ENCODE peak calls at places on chromosomes 16 and 17, in five cellular contexts. C is PC-3, W is vagina, E is IMR-90, F is tibial artery. K is an unnamed sample.

GRCh38 chr16:57019746-57020145 is 30.4 kb downstream of the NLRC5 start:
- DNase-seq in E (no peak), F (no peak), C (no peak), W (no peak), K (no peak)

GRCh38 chr17:74330446-74330845 is 4.4 kb downstream of the KIF19 start:
- DNase-seq in F (no peak), E (no peak), C (no peak), W (no peak), K (no peak)

GRCh38 chr17:38417210-38417951 is 10.9 kb upstream of the ARHGAP23 start:
- DNase-seq in E (no peak), C (no peak), W (no peak), F (no peak), K (no peak)

GRCh38 chr17:65855675-65856074 is 294.2 kb upstream of the AXIN2 start:
- DNase-seq in F (no peak), E (no peak), C (peak; percentile 37), W (no peak), K (no peak)

GRCh38 chr17:82613283-82614094 is 34.8 kb downstream of the WDR45B start:
- DNase-seq in W (no peak), E (no peak), F (no peak), C (no peak), K (no peak)

GRCh38 chr17:50110591-50111349 is 15.6 kb downstream of the PDK2 start:
- DNase-seq in W (no peak), E (no peak), C (no peak), F (peak; percentile 96), K (no peak)

GRCh38 chr16:2959206-2959605 is 4.9 kb upstream of the KREMEN2 start:
- DNase-seq in C (no peak), W (no peak), E (no peak), F (no peak), K (no peak)

GRCh38 chr16:88008835-88009234 is 57.6 kb downstream of the BANP start:
- DNase-seq in C (no peak), F (peak; percentile 10), W (no peak), E (no peak), K (no peak)

GRCh38 chr16:11561856-11562255 is 24.9 kb downstream of the LITAF start:
- DNase-seq in C (no peak), E (no peak), W (no peak), F (no peak), K (no peak)

GRCh38 chr16:14069818-14070217 is 1.3 kb upstream of the MRTFB start:
- DNase-seq in W (no peak), C (no peak), E (no peak), F (no peak), K (no peak)

GRCh38 chr16:50584033-50584722 is 36.0 kb downstream of the NKD1 start:
- DNase-seq in E (no peak), F (no peak), C (no peak), W (no peak), K (no peak)

GRCh38 chr17:34757106-34757505 is 177.7 kb downstream of the TMEM132E start:
- DNase-seq in E (no peak), F (peak; percentile 11), W (no peak), C (no peak), K (no peak)

GRCh38 chr17:2138318-2138717 is 83.4 kb downstream of the HIC1 start:
- DNase-seq in F (no peak), E (no peak), C (no peak), W (no peak), K (no peak)

GRCh38 chr17:39563476-39563875 is 44.2 kb downstream of the NEUROD2 start:
- DNase-seq in C (no peak), W (no peak), E (no peak), F (no peak), K (no peak)

GRCh38 chr17:82948957-82949356 is 109.1 kb upstream of the ZNF750 start:
- DNase-seq in E (no peak), F (peak; percentile 4), W (no peak), C (no peak), K (no peak)

GRCh38 chr16:17171250-17172143 is 299.3 kb downstream of the XYLT1 start:
- DNase-seq in F (no peak), C (no peak), E (no peak), W (no peak), K (no peak)

GRCh38 chr17:38605230-38605851 is 411 bp downstream of the SRCIN1 start:
- DNase-seq in C (no peak), W (no peak), E (no peak), F (no peak), K (no peak)

GRCh38 chr17:53627511-53627910 is 195.2 kb upstream of the KIF2B start:
- DNase-seq in F (no peak), C (peak; percentile 54), W (no peak), E (peak; percentile 69), K (no peak)

GRCh38 chr17:44320066-44320465 is 4.6 kb downstream of the SLC25A39 start:
- DNase-seq in E (no peak), W (no peak), C (no peak), F (no peak), K (no peak)

GRCh38 chr16:49621240-49622083 is 234.4 kb downstream of the ZNF423 start:
- DNase-seq in E (no peak), F (peak; percentile 61), W (no peak), C (no peak), K (no peak)

GRCh38 chr16:30697264-30698138 is 1.5 kb upstream of the SRCAP start:
- DNase-seq in F (no peak), E (peak; percentile 94), W (no peak), C (peak; percentile 4), K (no peak)

GRCh38 chr17:75238684-75239191 is 22.7 kb downstream of the GGA3 start:
- DNase-seq in E (peak; percentile 69), C (peak; percentile 77), W (no peak), F (no peak), K (no peak)

GRCh38 chr16:31002252-31002700 is 8.2 kb downstream of the STX1B start:
- DNase-seq in W (no peak), F (no peak), E (no peak), C (no peak), K (no peak)

GRCh38 chr16:8853611-8854010 is 15.2 kb downstream of the CARHSP1 start:
- DNase-seq in W (no peak), F (no peak), E (no peak), C (no peak), K (no peak)

GRCh38 chr16:17544785-17545184 is 74.0 kb upstream of the XYLT1 start:
- DNase-seq in C (no peak), W (no peak), F (no peak), E (no peak), K (no peak)

DNA sequence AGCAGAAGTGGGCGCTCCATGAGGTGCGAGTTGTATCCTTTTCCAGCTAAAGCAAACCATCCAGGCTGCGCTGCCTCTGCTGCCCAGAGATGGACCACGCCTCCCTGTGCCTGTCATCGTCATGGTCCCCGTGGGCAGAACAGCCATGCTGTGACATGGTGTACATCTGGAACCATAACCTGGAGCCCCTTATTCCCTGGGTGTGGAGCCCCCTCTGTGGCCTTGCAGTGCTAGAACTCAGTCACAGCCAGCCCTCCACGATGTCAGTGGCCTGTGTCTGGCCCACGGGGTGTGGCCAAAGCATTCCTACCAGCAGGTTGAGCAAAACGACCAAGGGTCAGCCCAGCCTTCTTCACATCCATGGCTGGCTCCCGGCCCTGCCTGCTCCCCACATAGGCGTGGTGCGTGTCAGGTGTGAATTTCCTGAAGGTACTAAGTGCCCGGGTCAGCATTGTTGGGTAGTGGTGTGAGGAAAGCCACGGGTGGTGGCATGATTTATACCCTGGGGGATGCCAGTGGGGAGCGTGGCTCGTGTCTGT is 22.7 kb upstream of the JPT2 start:
- DNase-seq in F (no peak), E (no peak), W (no peak), C (no peak), K (no peak)
- TF ChIP-seq CTCF in F (no peak), E (no peak), W (no peak), C (no peak), K (no peak)

DNA sequence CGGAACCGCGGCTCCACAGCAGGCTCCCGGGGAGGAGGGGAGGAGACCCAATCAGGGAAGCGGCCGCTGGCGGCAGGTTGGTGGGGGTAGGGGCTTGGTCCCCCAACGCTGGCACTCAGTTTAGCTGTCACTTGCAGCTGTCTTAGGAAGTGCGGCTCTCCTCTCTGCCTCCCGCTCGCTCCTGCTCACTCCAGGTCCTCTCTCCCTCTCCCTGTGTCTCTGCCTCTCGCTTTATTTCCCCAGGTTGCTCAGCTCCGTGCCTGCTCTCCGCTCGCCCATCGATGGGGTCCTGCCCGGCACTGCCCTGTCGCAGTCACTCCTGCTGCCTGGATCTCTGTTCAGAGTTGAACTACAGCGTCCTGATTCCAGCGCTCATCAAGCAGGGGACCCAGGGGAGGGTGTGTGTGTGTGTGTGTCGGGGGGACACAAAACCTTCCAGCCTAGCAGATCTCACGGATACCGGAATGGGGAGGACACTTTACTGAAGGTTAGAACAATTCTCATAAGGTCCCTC is 145.6 kb downstream of the ENGASE start:
- DNase-seq in F (no peak), C (no peak), W (no peak), E (no peak), K (no peak)
- H3K4me3 ChIP-seq in F (no peak overlapping the region), C (no peak overlapping the region), W (no peak overlapping the region), E (no peak overlapping the region), K (peak overlapping the region; percentile 2)

DNA sequence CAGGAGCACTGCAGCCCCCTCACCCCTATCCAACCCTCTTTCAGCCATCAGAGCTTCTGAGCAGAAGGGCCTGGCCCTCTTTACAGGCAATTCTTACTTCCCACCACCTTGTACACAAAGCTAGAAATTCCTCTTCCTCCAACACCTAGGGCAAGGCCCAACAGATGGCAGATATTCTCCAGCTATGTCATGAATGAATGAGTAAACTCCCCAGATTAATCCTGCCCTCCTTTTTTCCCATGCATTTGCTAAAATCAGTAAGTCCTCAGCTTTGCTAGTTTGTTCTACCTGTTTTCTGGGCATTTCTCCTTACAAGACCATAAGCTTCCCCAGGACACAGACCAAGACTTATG is 20.4 kb upstream of the MRPS23 start:
- DNase-seq in W (no peak), E (peak; percentile 61), F (no peak), C (peak; percentile 29), K (no peak)
- H3K27ac ChIP-seq in W (peak overlapping the region; percentile 88), E (peak overlapping the region; percentile 88), F (peak overlapping the region; percentile 9), C (no peak overlapping the region), K (no peak overlapping the region)

DNA sequence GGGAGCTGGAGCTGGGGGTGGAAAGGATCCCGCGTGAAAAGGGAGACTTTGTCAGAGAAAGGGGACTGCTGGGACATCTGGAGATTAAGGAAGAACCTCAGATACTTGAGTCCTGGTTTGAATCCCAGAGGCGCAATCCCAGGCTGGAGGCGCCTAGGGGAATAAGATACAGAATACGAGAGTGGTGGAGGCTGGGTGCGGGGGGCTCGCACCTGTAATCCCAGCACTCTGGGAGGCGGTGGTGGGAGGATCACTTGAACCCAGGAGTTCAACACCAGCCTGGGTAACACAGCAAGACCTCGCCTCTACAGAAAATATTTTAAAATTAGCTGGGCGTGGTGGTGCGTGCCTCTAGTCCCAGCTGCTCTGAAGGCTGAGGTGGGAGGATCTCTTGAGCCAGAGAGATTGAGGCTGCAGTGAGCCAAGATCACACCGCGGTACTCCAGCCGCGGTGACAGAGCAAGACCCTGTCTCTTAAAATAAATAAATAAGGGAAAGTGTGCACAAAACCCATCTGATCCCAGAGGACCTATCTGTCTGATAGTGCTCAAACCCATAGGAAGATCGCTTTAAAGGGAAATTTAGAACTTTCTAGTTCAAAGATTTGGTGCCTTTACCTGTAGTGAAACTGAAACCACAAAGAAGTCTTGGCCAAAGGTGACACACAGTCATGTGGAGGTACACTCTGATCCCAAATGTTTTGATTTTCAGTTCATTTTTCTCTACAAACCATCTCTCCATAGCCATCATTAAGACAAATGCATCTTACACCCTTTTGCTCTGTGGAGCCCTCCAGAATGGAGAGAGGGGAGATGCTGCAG is 625 bp upstream of the SCRN2 start:
- DNase-seq in C (no peak), W (no peak), F (no peak), E (no peak), K (no peak)
- TF ChIP-seq CTCF in C (peak; percentile 8), W (no peak), F (no peak), E (no peak), K (no peak)